ENCODE peak calls at places on chromosomes 11 and 22, in five cellular contexts. P, O, N, Q and A are unnamed samples.

GRCh38 chr11:117600261-117600783 is 196.7 kb downstream of the DSCAML1 start:
- DNase-seq in P (no peak), O (no peak), N (peak; percentile 16), Q (no peak), A (no peak)

GRCh38 chr11:84714316-84714780 is 912.8 kb downstream of the DLG2 start:
- DNase-seq in P (peak; percentile 11), O (no peak), N (peak; percentile 80), Q (peak; percentile 87), A (peak; percentile 63)

GRCh38 chr11:60890696-60891095 is 15.7 kb downstream of the PRPF19 start:
- DNase-seq in P (no peak), O (no peak), N (no peak), Q (no peak), A (no peak)

GRCh38 chr22:32127904-32128303 is 31.2 kb downstream of the C22orf42 start:
- DNase-seq in P (no peak), O (peak; percentile 27), N (no peak), Q (no peak), A (no peak)

GRCh38 chr22:44546686-44547310 is 48.8 kb upstream of the RTL6 start:
- DNase-seq in P (no peak), O (no peak), N (no peak), Q (peak; percentile 37), A (no peak)

GRCh38 chr11:128964463-128964930 is 21.8 kb upstream of the TP53AIP1 start:
- DNase-seq in P (no peak), O (no peak), N (no peak), Q (no peak), A (no peak)

GRCh38 chr11:92227954-92228935 is 3.6 kb downstream of the FAT3 start:
- DNase-seq in P (no peak), O (no peak), N (no peak), Q (no peak), A (no peak)

GRCh38 chr11:110948112-110948511 is 235.9 kb upstream of the ARHGAP20 start:
- DNase-seq in P (no peak), O (no peak), N (no peak), Q (no peak), A (no peak)

GRCh38 chr11:103067118-103067517 is 24.8 kb downstream of the DCUN1D5 start:
- DNase-seq in P (no peak), O (no peak), N (peak; percentile 30), Q (no peak), A (no peak)
- H3K36me3 ChIP-seq in P (peaks cover 9% of the 10 kb centered on the region), O (peaks cover 6% of the 10 kb centered on the region), N (peaks cover 56% of the 10 kb centered on the region), Q (peaks cover 31% of the 10 kb centered on the region), A (peaks cover 46% of the 10 kb centered on the region)

GRCh38 chr22:50144005-50144614 is 26.4 kb upstream of the PANX2 start:
- DNase-seq in P (no peak), O (no peak), N (no peak), Q (no peak), A (no peak)

GRCh38 chr22:50143096-50143495 is 27.4 kb upstream of the PANX2 start:
- DNase-seq in P (no peak), O (no peak), N (no peak), Q (no peak), A (no peak)

GRCh38 chr22:50146440-50147228 is 23.9 kb upstream of the PANX2 start:
- DNase-seq in P (no peak), O (no peak), N (peak; percentile 73), Q (peak; percentile 58), A (peak; percentile 66)

GRCh38 chr22:50148166-50148500 is 22.4 kb upstream of the PANX2 start:
- DNase-seq in P (no peak), O (no peak), N (no peak), Q (no peak), A (no peak)

GRCh38 chr22:50145741-50146439 is 24.6 kb upstream of the PANX2 start:
- DNase-seq in P (no peak), O (no peak), N (no peak), Q (peak; percentile 24), A (no peak)
- H3K36me3 ChIP-seq in P (no peaks in the 10 kb centered on the region), O (no peaks in the 10 kb centered on the region), N (no peaks in the 10 kb centered on the region), Q (no peaks in the 10 kb centered on the region), A (no peaks in the 10 kb centered on the region)

GRCh38 chr11:93736129-93736528 is 5.2 kb downstream of the TAF1D start:
- DNase-seq in P (no peak), O (no peak), N (no peak), Q (no peak), A (no peak)
- H3K36me3 ChIP-seq in P (peaks cover 74% of the 10 kb centered on the region), O (peaks cover 49% of the 10 kb centered on the region), N (peaks cover 94% of the 10 kb centered on the region), Q (peaks cover 73% of the 10 kb centered on the region), A (peaks cover 98% of the 10 kb centered on the region)

GRCh38 chr22:22553735-22554134 is 5.3 kb downstream of the PRAME start:
- DNase-seq in P (no peak), O (no peak), N (no peak), Q (no peak), A (no peak)
- H3K36me3 ChIP-seq in P (no peaks in the 10 kb centered on the region), O (no peaks in the 10 kb centered on the region), N (no peaks in the 10 kb centered on the region), Q (no peaks in the 10 kb centered on the region), A (no peaks in the 10 kb centered on the region)

DNA sequence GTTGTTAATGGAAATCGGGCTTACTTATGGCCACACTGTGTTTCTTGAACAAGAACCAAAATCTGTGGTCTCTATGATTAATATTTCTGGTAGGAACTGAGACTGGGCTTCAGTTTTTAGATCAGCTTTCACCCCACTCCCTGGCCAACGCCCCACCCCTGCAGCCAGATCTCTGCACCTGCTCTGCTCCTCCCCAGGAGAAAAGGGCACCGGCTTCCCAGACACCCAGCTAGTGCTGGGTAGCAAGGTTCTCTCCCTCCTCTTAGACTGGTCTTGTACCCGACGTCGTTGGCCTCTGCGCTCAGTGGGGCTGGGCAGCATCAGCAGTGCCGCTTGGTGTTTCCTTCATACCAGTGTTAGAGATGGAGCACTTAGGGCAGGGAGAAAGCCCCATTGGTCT is 17.0 kb upstream of the CTTN start:
- DNase-seq in P (no peak), O (no peak), N (no peak), Q (no peak), A (no peak)
- H3K36me3 ChIP-seq in P (peaks cover 27% of the 10 kb centered on the region), O (peaks cover 3% of the 10 kb centered on the region), N (peaks cover 77% of the 10 kb centered on the region), Q (peaks cover 24% of the 10 kb centered on the region), A (peaks cover 33% of the 10 kb centered on the region)

DNA sequence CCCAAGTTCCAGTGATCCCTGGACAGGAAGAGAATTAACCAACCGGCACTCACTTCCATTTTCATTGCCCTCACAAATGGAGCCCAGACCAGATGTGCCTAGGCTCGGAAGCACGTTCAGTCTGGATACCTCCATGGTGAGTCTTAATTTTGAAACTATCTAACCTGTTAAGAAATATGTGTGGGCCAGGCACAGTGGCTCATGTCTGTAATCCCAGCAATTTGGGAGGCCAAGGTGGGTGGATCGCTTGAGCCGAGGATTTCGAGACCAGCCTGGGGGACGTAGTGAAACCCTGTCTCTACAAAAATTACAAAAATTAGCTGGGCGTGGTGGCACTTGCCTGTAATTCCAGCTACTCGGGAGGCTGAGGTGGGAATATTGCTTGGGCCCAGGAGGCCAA is 31.5 kb downstream of the MCAM start:
- DNase-seq in P (no peak), O (no peak), N (no peak), Q (no peak), A (no peak)
- H3K36me3 ChIP-seq in P (peaks cover 19% of the 10 kb centered on the region), O (peaks cover 9% of the 10 kb centered on the region), N (peaks cover 12% of the 10 kb centered on the region), Q (peaks cover 26% of the 10 kb centered on the region), A (peaks cover 15% of the 10 kb centered on the region)

DNA sequence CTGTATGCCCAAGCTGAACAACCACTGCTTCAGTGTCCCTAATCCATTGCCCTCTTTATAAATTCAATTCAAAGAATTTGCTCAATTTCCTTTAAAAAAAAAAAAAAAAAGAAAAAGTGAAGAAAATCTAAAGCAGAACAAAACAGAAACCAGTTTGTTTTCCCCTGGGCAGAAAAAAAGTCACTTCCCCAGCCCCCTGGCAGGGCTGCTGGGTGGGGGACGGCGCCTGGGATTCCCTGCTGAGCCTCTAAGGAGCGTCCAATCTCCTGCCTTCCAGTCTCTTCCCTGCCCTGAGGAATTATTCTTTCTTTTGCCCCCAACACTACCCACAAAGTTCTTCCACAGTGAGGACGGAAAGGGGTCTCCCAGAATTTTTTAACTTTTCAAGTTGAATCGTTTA is 23.9 kb downstream of the DKK3 start:
- DNase-seq in P (no peak), O (no peak), N (no peak), Q (no peak), A (no peak)
- H3K36me3 ChIP-seq in P (no peaks in the 10 kb centered on the region), O (no peaks in the 10 kb centered on the region), N (no peaks in the 10 kb centered on the region), Q (no peaks in the 10 kb centered on the region), A (no peaks in the 10 kb centered on the region)